ENCODE peak calls at places on chromosomes 13 and 19, in seven cellular contexts. One of them, this sample, is unnamed. For H3K4me1, the result is how much of the 10 kb centered on the place peaks cover.

GRCh38 chr13:42883142-42883541 is 101.8 kb downstream of the FAM216B start:
- DNase-seq in uterus: no peak
- DNase-seq in heart left ventricle: no peak
- DNase-seq in left lung: no peak
- DNase-seq in ascending aorta: no peak
- DNase-seq in left ventricle myocardium inferior: no peak
- DNase-seq in mammary epithelial cell: no peak
- DNase-seq in this sample: no peak

GRCh38 chr19:1624458-1624857 is 19.2 kb upstream of the UQCR11 start:
- DNase-seq in uterus: no peak
- DNase-seq in heart left ventricle: peak
- DNase-seq in left lung: no peak
- DNase-seq in ascending aorta: no peak
- DNase-seq in left ventricle myocardium inferior: peak
- DNase-seq in mammary epithelial cell: no peak
- DNase-seq in this sample: no peak

GRCh38 chr13:113491418-113491883 is 940 bp upstream of the DCUN1D2 start:
- DNase-seq in uterus: peak
- DNase-seq in heart left ventricle: peak
- DNase-seq in left lung: no peak
- DNase-seq in ascending aorta: no peak
- DNase-seq in left ventricle myocardium inferior: peak
- DNase-seq in mammary epithelial cell: peak
- DNase-seq in this sample: no peak

GRCh38 chr13:113084943-113085540 is 20.5 kb upstream of the F7 start:
- DNase-seq in uterus: no peak
- DNase-seq in heart left ventricle: peak
- DNase-seq in left lung: no peak
- DNase-seq in ascending aorta: no peak
- DNase-seq in left ventricle myocardium inferior: no peak
- DNase-seq in mammary epithelial cell: no peak
- DNase-seq in this sample: no peak

GRCh38 chr13:44934724-44935123 is 54.5 kb downstream of the NUFIP1 start:
- DNase-seq in uterus: no peak
- DNase-seq in heart left ventricle: no peak
- DNase-seq in left lung: no peak
- DNase-seq in ascending aorta: no peak
- DNase-seq in left ventricle myocardium inferior: no peak
- DNase-seq in mammary epithelial cell: peak
- DNase-seq in this sample: no peak

GRCh38 chr13:94987869-94988268 is 275.5 kb upstream of the SOX21 start:
- DNase-seq in uterus: no peak
- DNase-seq in heart left ventricle: no peak
- DNase-seq in left lung: no peak
- DNase-seq in ascending aorta: no peak
- DNase-seq in left ventricle myocardium inferior: no peak
- DNase-seq in mammary epithelial cell: no peak
- DNase-seq in this sample: no peak

GRCh38 chr19:28785961-28786360 is 427.0 kb downstream of the UQCRFS1 start:
- DNase-seq in uterus: no peak
- DNase-seq in heart left ventricle: no peak
- DNase-seq in left lung: no peak
- DNase-seq in ascending aorta: no peak
- DNase-seq in left ventricle myocardium inferior: no peak
- DNase-seq in mammary epithelial cell: no peak
- DNase-seq in this sample: no peak

GRCh38 chr13:27978301-27978968 is 9.3 kb upstream of the CDX2 start:
- DNase-seq in uterus: no peak
- DNase-seq in heart left ventricle: no peak
- DNase-seq in left lung: no peak
- DNase-seq in ascending aorta: no peak
- DNase-seq in left ventricle myocardium inferior: no peak
- DNase-seq in mammary epithelial cell: no peak
- DNase-seq in this sample: no peak

GRCh38 chr13:109381546-109382180 is 404.7 kb downstream of the IRS2 start:
- DNase-seq in uterus: no peak
- DNase-seq in heart left ventricle: no peak
- DNase-seq in left lung: no peak
- DNase-seq in ascending aorta: no peak
- DNase-seq in left ventricle myocardium inferior: no peak
- DNase-seq in mammary epithelial cell: peak
- DNase-seq in this sample: no peak

GRCh38 chr13:79056706-79057105 is 349.3 kb downstream of the RBM26 start:
- DNase-seq in uterus: no peak
- DNase-seq in heart left ventricle: no peak
- DNase-seq in left lung: no peak
- DNase-seq in ascending aorta: no peak
- DNase-seq in left ventricle myocardium inferior: no peak
- DNase-seq in mammary epithelial cell: no peak
- DNase-seq in this sample: no peak

GRCh38 chr19:30731596-30731995 is 359.4 kb downstream of the ZNF536 start:
- DNase-seq in uterus: no peak
- DNase-seq in heart left ventricle: no peak
- DNase-seq in left lung: no peak
- DNase-seq in ascending aorta: no peak
- DNase-seq in left ventricle myocardium inferior: no peak
- DNase-seq in mammary epithelial cell: no peak
- DNase-seq in this sample: no peak

GRCh38 chr19:35946203-35946602 is 10.0 kb downstream of the LRFN3 start:
- DNase-seq in uterus: no peak
- DNase-seq in heart left ventricle: no peak
- DNase-seq in left lung: no peak
- DNase-seq in ascending aorta: no peak
- DNase-seq in left ventricle myocardium inferior: no peak
- DNase-seq in mammary epithelial cell: no peak
- DNase-seq in this sample: no peak

GRCh38 chr13:32895296-32895695 is 120.9 kb upstream of the KL start:
- DNase-seq in uterus: no peak
- DNase-seq in heart left ventricle: no peak
- DNase-seq in left lung: no peak
- DNase-seq in ascending aorta: no peak
- DNase-seq in left ventricle myocardium inferior: no peak
- DNase-seq in mammary epithelial cell: no peak
- DNase-seq in this sample: no peak

GRCh38 chr13:81473366-81473899 is 1132.5 kb upstream of the SPRY2 start:
- DNase-seq in uterus: no peak
- DNase-seq in heart left ventricle: no peak
- DNase-seq in left lung: no peak
- DNase-seq in ascending aorta: no peak
- DNase-seq in left ventricle myocardium inferior: no peak
- DNase-seq in mammary epithelial cell: peak
- DNase-seq in this sample: no peak

GRCh38 chr13:99659234-99659633 is 158.0 kb downstream of the TM9SF2 start:
- DNase-seq in uterus: no peak
- DNase-seq in heart left ventricle: no peak
- DNase-seq in left lung: no peak
- DNase-seq in ascending aorta: no peak
- DNase-seq in left ventricle myocardium inferior: no peak
- DNase-seq in mammary epithelial cell: no peak
- DNase-seq in this sample: no peak

GRCh38 chr13:33349996-33350826 is 64.7 kb upstream of the STARD13 start:
- DNase-seq in uterus: peak
- DNase-seq in heart left ventricle: peak
- DNase-seq in left lung: peak
- DNase-seq in ascending aorta: no peak
- DNase-seq in left ventricle myocardium inferior: peak
- DNase-seq in mammary epithelial cell: no peak
- DNase-seq in this sample: no peak

GRCh38 chr13:24644051-24644450 is 36.2 kb upstream of the ATP12A start:
- DNase-seq in uterus: no peak
- DNase-seq in heart left ventricle: no peak
- DNase-seq in left lung: no peak
- DNase-seq in ascending aorta: no peak
- DNase-seq in left ventricle myocardium inferior: no peak
- DNase-seq in mammary epithelial cell: no peak
- DNase-seq in this sample: no peak

GRCh38 chr13:33206945-33207615 is 78.5 kb downstream of the STARD13 start:
- DNase-seq in uterus: no peak
- DNase-seq in heart left ventricle: no peak
- DNase-seq in left lung: no peak
- DNase-seq in ascending aorta: no peak
- DNase-seq in left ventricle myocardium inferior: no peak
- DNase-seq in mammary epithelial cell: no peak
- DNase-seq in this sample: no peak

GRCh38 chr13:110965038-110965754 is 50.3 kb upstream of the ANKRD10 start:
- DNase-seq in uterus: no peak
- DNase-seq in heart left ventricle: no peak
- DNase-seq in left lung: no peak
- DNase-seq in ascending aorta: no peak
- DNase-seq in left ventricle myocardium inferior: no peak
- DNase-seq in mammary epithelial cell: peak
- DNase-seq in this sample: no peak

GRCh38 chr19:3682741-3683404 is 17.4 kb downstream of the PIP5K1C start:
- DNase-seq in uterus: peak
- DNase-seq in heart left ventricle: no peak
- DNase-seq in left lung: no peak
- DNase-seq in ascending aorta: no peak
- DNase-seq in left ventricle myocardium inferior: no peak
- DNase-seq in mammary epithelial cell: no peak
- DNase-seq in this sample: no peak

GRCh38 chr13:60312851-60313505 is 84.0 kb upstream of the TDRD3 start:
- DNase-seq in uterus: no peak
- DNase-seq in heart left ventricle: no peak
- DNase-seq in left lung: no peak
- DNase-seq in ascending aorta: no peak
- DNase-seq in left ventricle myocardium inferior: no peak
- DNase-seq in mammary epithelial cell: no peak
- DNase-seq in this sample: no peak

GRCh38 chr13:27918918-27919255 is 913 bp upstream of the PDX1 start:
- DNase-seq in uterus: no peak
- DNase-seq in heart left ventricle: no peak
- DNase-seq in left lung: no peak
- DNase-seq in ascending aorta: no peak
- DNase-seq in left ventricle myocardium inferior: no peak
- DNase-seq in mammary epithelial cell: no peak
- DNase-seq in this sample: no peak

GRCh38 chr13:83272076-83272475 is 610.2 kb downstream of the SLITRK1 start:
- DNase-seq in uterus: no peak
- DNase-seq in heart left ventricle: no peak
- DNase-seq in left lung: no peak
- DNase-seq in ascending aorta: no peak
- DNase-seq in left ventricle myocardium inferior: no peak
- DNase-seq in mammary epithelial cell: no peak
- DNase-seq in this sample: no peak

GRCh38 chr13:75479102-75479501 is 2.9 kb downstream of the TBC1D4 start:
- DNase-seq in uterus: no peak
- DNase-seq in heart left ventricle: no peak
- DNase-seq in left lung: no peak
- DNase-seq in ascending aorta: no peak
- DNase-seq in left ventricle myocardium inferior: no peak
- DNase-seq in mammary epithelial cell: no peak
- DNase-seq in this sample: no peak

GRCh38 chr13:75478659-75479058 is 3.3 kb downstream of the TBC1D4 start:
- DNase-seq in uterus: no peak
- DNase-seq in heart left ventricle: no peak
- DNase-seq in left lung: no peak
- DNase-seq in ascending aorta: no peak
- DNase-seq in left ventricle myocardium inferior: no peak
- DNase-seq in mammary epithelial cell: no peak
- DNase-seq in this sample: no peak

GRCh38 chr13:75473472-75473871 is 8.5 kb downstream of the TBC1D4 start:
- DNase-seq in uterus: no peak
- DNase-seq in heart left ventricle: no peak
- DNase-seq in left lung: no peak
- DNase-seq in ascending aorta: no peak
- DNase-seq in left ventricle myocardium inferior: no peak
- DNase-seq in mammary epithelial cell: no peak
- DNase-seq in this sample: no peak

GRCh38 chr13:75470676-75471075 is 11.3 kb downstream of the TBC1D4 start:
- DNase-seq in uterus: no peak
- DNase-seq in heart left ventricle: no peak
- DNase-seq in left lung: no peak
- DNase-seq in ascending aorta: no peak
- DNase-seq in left ventricle myocardium inferior: no peak
- DNase-seq in mammary epithelial cell: no peak
- DNase-seq in this sample: no peak

DNA sequence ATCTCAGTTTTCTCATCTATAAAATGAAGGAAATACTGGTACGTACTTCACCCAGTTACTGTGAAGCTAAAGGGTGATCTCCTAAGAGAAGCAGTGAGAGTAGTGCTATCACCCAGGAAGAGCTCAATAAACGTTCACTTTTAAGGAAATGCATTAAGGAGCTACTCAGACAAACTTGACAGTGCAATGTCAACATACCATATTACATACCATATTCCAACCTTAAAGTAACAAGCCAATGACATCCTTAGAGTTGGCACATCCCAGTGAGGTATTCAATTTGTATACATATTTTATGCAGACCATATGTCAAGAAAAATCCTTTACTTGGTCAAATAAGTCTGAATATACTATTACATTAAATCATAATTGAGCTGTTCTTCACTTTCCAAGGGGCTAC is 7.0 kb downstream of the TBC1D4 start:
- DNase-seq in uterus: no peak
- DNase-seq in heart left ventricle: no peak
- DNase-seq in left lung: no peak
- DNase-seq in ascending aorta: no peak
- DNase-seq in left ventricle myocardium inferior: no peak
- DNase-seq in mammary epithelial cell: no peak
- DNase-seq in this sample: no peak
- H3K27ac ChIP-seq in uterus: no peak
- H3K27ac ChIP-seq in heart left ventricle: no peak
- H3K27ac ChIP-seq in left lung: no peak
- H3K27ac ChIP-seq in ascending aorta: no peak
- H3K27ac ChIP-seq in left ventricle myocardium inferior: no peak
- H3K27ac ChIP-seq in mammary epithelial cell: no peak
- H3K27ac ChIP-seq in this sample: no peak

GRCh38 chr19:18074192-18074591 is 12.5 kb downstream of the IL12RB1 start:
- DNase-seq in uterus: no peak
- DNase-seq in heart left ventricle: no peak
- DNase-seq in left lung: no peak
- DNase-seq in ascending aorta: no peak
- DNase-seq in left ventricle myocardium inferior: no peak
- DNase-seq in mammary epithelial cell: no peak
- DNase-seq in this sample: no peak
- TF ChIP-seq CTCF in uterus: no peak
- TF ChIP-seq CTCF in heart left ventricle: no peak
- TF ChIP-seq CTCF in left lung: no peak
- TF ChIP-seq CTCF in ascending aorta: no peak
- TF ChIP-seq CTCF in left ventricle myocardium inferior: no peak
- TF ChIP-seq CTCF in mammary epithelial cell: no peak
- TF ChIP-seq CTCF in this sample: no peak

GRCh38 chr19:6737873-6738725 is 719 bp upstream of the GPR108 start:
- DNase-seq in uterus: peak
- DNase-seq in heart left ventricle: peak
- DNase-seq in left lung: peak
- DNase-seq in ascending aorta: no peak
- DNase-seq in left ventricle myocardium inferior: peak
- DNase-seq in mammary epithelial cell: peak
- DNase-seq in this sample: peak
- H3K4me1 ChIP-seq in uterus: under half
- H3K4me1 ChIP-seq in heart left ventricle: under half
- H3K4me1 ChIP-seq in left lung: under half
- H3K4me1 ChIP-seq in ascending aorta: under half
- H3K4me1 ChIP-seq in left ventricle myocardium inferior: half or more
- H3K4me1 ChIP-seq in mammary epithelial cell: under half
- H3K4me1 ChIP-seq in this sample: under half

DNA sequence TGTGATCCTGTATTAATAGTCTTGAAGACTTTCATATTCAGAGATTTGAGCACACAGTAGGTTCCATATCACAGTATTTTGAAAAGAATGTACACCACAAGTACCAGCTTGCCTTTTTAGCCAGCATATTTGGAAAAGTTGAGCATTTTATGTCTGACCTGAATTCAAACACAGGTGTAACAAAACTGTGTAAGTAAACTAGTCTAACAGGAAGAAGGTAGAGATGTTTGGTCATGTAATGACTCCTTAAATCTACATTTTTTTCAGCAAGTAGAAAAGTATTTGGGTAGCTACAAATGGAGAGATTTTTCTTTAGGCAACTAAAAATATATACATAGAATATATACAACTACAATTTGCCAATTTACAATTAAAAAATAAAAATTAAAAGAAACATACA is 7.6 kb downstream of the ARHGAP35 start:
- DNase-seq in uterus: no peak
- DNase-seq in heart left ventricle: no peak
- DNase-seq in left lung: no peak
- DNase-seq in ascending aorta: no peak
- DNase-seq in left ventricle myocardium inferior: no peak
- DNase-seq in mammary epithelial cell: no peak
- DNase-seq in this sample: no peak
- H3K27ac ChIP-seq in uterus: no peak
- H3K27ac ChIP-seq in heart left ventricle: no peak
- H3K27ac ChIP-seq in left lung: no peak
- H3K27ac ChIP-seq in ascending aorta: no peak
- H3K27ac ChIP-seq in left ventricle myocardium inferior: no peak
- H3K27ac ChIP-seq in mammary epithelial cell: no peak
- H3K27ac ChIP-seq in this sample: no peak

This sample was measured in thoracic aorta.